ENCODE peak calls at places on chromosomes 11 and 22, in six cellular contexts. G, M, Z, N, S and W are unnamed samples.

GRCh38 chr11:47446833-47447232 is 2.1 kb downstream of the RAPSN start:
- DNase-seq in N (no peak), Z (no peak), S (no peak), G (no peak), M (no peak), W (no peak)

GRCh38 chr11:78651923-78652602 is 77.4 kb upstream of the NARS2 start:
- DNase-seq in G (no peak), M (no peak), S (no peak), Z (no peak), N (no peak), W (no peak)

GRCh38 chr11:71252782-71253730 is 679 bp upstream of the SHANK2 start:
- DNase-seq in G (peak), Z (peak), S (no peak), M (no peak), N (no peak), W (peak)

GRCh38 chr11:36006556-36006955 is 62.7 kb downstream of the LDLRAD3 start:
- DNase-seq in N (no peak), Z (no peak), M (no peak), S (no peak), G (no peak), W (no peak)

GRCh38 chr11:123158609-123159008 is 36.4 kb downstream of the CLMP start:
- DNase-seq in M (no peak), S (no peak), Z (no peak), N (no peak), G (no peak), W (no peak)

GRCh38 chr11:101553891-101554292 is 29.9 kb downstream of the TRPC6 start:
- DNase-seq in N (no peak), M (no peak), G (no peak), S (no peak), Z (no peak), W (no peak)

GRCh38 chr11:127859941-127860354 is 727.4 kb downstream of the ETS1 start:
- DNase-seq in M (no peak), N (no peak), Z (no peak), S (no peak), G (no peak), W (no peak)

GRCh38 chr22:37411655-37412054 is 15.6 kb downstream of the ELFN2 start:
- DNase-seq in G (no peak), Z (no peak), S (no peak), M (no peak), N (no peak), W (no peak)

GRCh38 chr11:57073121-57073520 is 84.4 kb downstream of the OR5AK2 start:
- DNase-seq in M (no peak), S (no peak), Z (peak), G (no peak), N (no peak), W (no peak)

GRCh38 chr11:57491371-57492061 is 24.0 kb downstream of the SLC43A1 start:
- DNase-seq in Z (peak), N (peak), S (peak), M (peak), G (no peak), W (peak)

GRCh38 chr22:45036154-45036553 is 26.3 kb upstream of the PHF21B start:
- DNase-seq in G (no peak), S (no peak), Z (peak), N (no peak), M (no peak), W (no peak)

GRCh38 chr11:45161252-45162063 is 15.0 kb downstream of the PRDM11 start:
- DNase-seq in S (no peak), Z (no peak), G (no peak), M (no peak), N (peak), W (no peak)

GRCh38 chr11:2804701-2805387 is 80.7 kb downstream of the CDKN1C start:
- DNase-seq in N (peak), G (peak), S (no peak), M (no peak), Z (no peak), W (peak)

GRCh38 chr11:11464555-11464954 is 111.5 kb upstream of the CSNK2A3 start:
- DNase-seq in G (no peak), N (no peak), S (no peak), M (no peak), Z (no peak), W (no peak)

GRCh38 chr11:44585421-44585820 is 20.0 kb downstream of the CD82 start:
- DNase-seq in S (no peak), M (no peak), Z (no peak), N (no peak), G (no peak), W (no peak)

GRCh38 chr11:29300441-29300840 is 716.4 kb downstream of the KCNA4 start:
- DNase-seq in S (no peak), N (no peak), G (no peak), Z (peak), M (no peak), W (no peak)

GRCh38 chr22:28892175-28892731 is 8.9 kb downstream of the ZNRF3 start:
- DNase-seq in G (no peak), M (no peak), Z (no peak), N (no peak), S (no peak), W (no peak)

GRCh38 chr22:48660795-48661740 is 1166.6 kb downstream of the BRD1 start:
- DNase-seq in G (no peak), S (no peak), Z (no peak), M (no peak), N (peak), W (no peak)

GRCh38 chr11:73404048-73404447 is 27.8 kb downstream of the RELT start:
- DNase-seq in M (peak), G (no peak), Z (peak), S (no peak), N (peak), W (no peak)

GRCh38 chr11:77035580-77035979 is 1.4 kb downstream of the B3GNT6 start:
- DNase-seq in S (no peak), N (no peak), G (no peak), Z (no peak), M (no peak), W (no peak)

DNA sequence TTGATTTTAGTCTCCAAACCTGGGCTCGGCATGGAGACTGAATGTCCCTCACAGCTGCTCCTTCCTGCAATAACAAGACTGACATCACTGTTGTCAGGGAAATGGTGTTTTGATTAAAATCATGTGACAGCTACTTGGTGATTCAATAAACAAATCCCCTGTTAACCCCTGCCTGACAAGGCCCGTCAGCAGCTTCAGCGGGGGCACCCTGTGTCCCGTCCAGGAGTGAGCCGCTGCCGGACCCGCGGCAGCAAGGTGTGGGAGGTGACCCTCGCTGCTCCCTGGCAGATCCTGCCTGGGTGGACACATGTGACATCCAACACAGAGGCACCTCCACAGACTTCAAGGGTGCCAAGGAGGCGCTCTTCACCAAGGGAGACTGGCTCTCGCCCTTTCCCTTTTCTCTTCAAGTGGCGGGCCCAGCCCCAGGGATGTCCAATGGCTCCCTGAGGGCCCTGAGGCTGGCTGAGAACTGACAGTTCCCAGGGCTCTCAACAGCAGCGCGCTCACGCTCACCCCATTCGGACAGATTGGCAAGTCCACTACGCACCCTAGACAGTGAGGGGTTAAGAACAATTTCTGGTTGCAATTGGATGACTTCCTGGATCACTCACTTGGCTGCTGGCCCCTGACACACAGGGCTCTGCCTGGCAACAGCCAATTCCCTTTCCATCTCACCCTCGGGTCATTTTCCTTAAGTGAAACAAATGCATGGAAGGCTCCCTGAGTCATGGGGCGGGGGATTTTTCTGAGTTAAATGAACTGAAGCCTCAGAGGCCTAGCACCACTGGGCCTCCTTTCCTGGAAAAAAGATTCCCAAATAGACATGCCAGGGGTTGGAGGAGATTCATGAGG is 30.7 kb downstream of the PPP2R1B start:
- DNase-seq in N (peak), M (no peak), S (no peak), G (peak), Z (peak), W (no peak)
- TF ChIP-seq CTCF in N (no peak), M (no peak), S (no peak), G (no peak), Z (no peak), W (no peak)

GRCh38 chr11:27648840-27649239 is 51.4 kb downstream of the BDNF start:
- DNase-seq in G (no peak), M (no peak), N (no peak), Z (no peak), S (no peak), W (no peak)

GRCh38 chr11:27646051-27646818 is 54.0 kb downstream of the BDNF start:
- DNase-seq in G (no peak), M (no peak), S (no peak), Z (no peak), N (peak), W (no peak)

GRCh38 chr11:27640954-27641353 is 59.3 kb downstream of the BDNF start:
- DNase-seq in G (no peak), Z (no peak), N (no peak), S (no peak), M (no peak), W (no peak)

GRCh38 chr11:27642954-27643353 is 57.3 kb downstream of the BDNF start:
- DNase-seq in N (no peak), S (no peak), Z (no peak), M (no peak), G (no peak), W (no peak)
- TF ChIP-seq CTCF in N (no peak), S (no peak), Z (no peak), M (no peak), G (no peak), W (no peak)

DNA sequence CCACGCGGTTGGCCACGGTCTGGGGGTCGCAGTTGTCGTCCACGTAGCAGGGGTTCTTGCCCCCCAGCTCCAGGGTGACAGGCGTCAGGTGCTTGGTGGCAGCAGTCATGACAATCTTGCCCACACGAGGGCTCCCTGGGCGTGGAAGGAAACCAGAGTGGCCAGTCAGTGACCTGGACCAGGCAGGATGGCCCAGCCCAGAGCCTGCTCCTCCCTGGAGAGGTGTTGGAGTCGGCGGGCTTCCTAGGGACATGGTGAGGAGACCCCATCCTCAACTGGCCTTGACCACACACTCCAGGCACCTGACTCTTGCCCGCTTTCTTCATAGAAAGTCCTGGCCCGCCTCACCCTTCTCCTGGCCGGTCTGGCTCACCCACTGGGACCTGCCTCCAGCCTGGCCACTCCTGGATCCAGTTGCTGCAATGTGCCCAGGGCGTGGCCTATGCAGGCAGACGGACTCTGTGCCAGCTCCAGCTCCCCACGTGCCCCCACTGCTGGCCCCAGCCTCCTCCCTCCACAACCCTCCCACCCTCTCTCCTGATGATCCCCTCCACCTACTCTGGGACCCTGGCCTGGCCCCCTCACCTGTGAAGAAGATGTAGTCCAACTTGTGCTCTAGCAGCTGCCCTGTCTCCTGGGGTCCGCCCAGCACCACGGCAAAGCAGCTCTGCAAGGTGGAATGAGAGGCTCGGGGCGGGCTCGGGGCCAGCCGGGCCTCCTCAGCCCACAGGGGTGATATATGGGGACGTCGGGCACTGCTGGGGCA is 8.7 kb downstream of the ALDH3B2 start:
- DNase-seq in Z (no peak), G (no peak), N (no peak), M (no peak), S (no peak), W (no peak)
- TF ChIP-seq CTCF in Z (no peak), G (no peak), N (no peak), M (no peak), S (no peak), W (peak)

GRCh38 chr22:17401728-17402127 is 32.5 kb downstream of the CECR2 start:
- DNase-seq in S (no peak), Z (no peak), M (no peak), N (no peak), G (no peak), W (no peak)

GRCh38 chr22:17400305-17400704 is 31.0 kb downstream of the CECR2 start:
- DNase-seq in S (no peak), G (no peak), M (no peak), Z (no peak), N (no peak), W (no peak)

GRCh38 chr22:17397756-17398155 is 28.5 kb downstream of the CECR2 start:
- DNase-seq in N (no peak), Z (no peak), G (no peak), M (no peak), S (no peak), W (no peak)

GRCh38 chr22:17398159-17398558 is 28.9 kb downstream of the CECR2 start:
- DNase-seq in Z (no peak), M (no peak), S (no peak), N (no peak), G (no peak), W (no peak)

DNA sequence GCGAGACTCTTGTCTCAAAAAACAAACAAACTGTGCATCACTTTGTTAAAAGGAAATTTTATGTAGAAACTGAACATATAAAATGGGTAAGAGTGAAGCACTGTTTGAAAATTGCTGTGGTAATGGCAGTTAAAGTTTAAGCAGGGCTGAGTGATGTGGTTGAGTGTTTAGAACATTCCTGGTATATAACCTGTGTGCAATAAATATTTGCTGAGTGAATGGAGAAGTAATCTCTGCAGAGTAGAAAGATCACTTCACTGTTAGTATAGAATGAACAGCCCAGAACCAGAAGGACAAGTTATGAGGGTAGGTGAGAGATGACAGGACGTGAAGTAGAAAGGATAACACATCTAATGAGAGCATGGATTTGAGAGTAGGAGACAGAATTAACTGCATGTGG is 27.3 kb downstream of the CECR2 start:
- DNase-seq in N (no peak), G (no peak), Z (no peak), S (no peak), M (no peak), W (no peak)
- TF ChIP-seq CTCF in N (no peak), G (no peak), Z (no peak), S (no peak), M (no peak), W (no peak)

DNA sequence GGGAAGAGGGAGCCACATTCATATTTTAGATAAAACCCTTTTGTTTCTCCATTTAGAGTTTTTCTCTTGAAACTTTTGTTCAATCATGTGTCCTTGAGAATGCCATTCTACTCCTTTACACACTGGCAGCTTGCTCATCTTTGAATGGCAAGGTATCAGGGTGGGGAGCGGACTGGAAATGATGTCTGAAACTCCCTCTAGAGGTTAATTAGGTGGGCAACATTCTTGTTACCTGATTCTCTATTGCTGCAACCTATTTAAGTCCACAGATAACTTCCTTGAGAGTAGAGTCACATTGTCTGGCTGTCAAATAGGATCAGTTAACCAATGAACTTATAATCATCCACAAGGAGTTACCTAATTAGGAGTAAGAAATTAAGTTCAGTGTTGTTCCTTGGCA is 533.6 kb upstream of the API5 start:
- DNase-seq in M (no peak), N (no peak), G (no peak), S (no peak), Z (no peak), W (no peak)
- TF ChIP-seq CTCF in M (no peak), N (no peak), G (no peak), S (no peak), Z (no peak), W (peak)

GRCh38 chr11:133898770-133899115 is 53.4 kb upstream of the SPATA19 start:
- DNase-seq in G (no peak), Z (no peak), N (no peak), S (no peak), M (no peak), W (no peak)
- TF ChIP-seq CTCF in G (no peak), Z (no peak), N (no peak), S (no peak), M (no peak), W (no peak)

DNA sequence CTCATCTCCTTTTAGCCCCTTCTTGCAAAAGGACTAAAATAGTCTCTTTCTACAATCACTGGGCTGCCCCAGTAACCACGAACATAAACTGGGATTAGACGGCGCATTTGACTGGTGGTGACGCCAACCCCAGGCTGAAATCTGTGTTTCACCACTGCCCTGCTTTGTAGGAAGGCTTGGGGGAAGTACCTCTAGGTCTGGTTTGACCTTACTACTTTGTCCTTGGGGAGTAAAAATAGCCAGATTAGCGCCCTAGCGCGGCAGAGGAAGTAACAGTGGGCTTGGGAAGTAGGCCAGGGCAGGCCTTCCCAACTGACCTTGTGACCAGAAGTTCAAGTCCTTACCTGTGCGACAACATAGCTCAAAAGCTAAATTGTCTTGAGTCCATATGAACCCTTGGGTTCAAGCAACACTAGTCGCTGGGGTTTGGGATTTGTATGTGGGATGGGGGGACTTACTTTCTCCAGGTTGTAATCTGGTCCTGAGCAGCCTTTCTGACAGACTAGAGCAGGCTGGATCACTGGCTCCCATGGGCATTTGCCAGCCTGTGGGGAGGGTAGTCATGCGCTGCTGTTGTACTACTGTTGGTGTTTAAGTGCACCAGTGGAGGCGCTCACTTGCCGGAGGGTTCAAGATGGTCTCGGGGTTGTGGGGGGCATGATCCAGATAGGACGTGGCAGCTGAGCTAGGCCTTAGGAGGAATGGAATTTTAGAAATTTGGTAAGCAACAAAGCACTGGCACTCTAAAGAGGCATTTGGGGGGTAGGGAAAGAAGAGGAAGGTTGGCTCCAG is 953 bp upstream of the PACS1 start:
- DNase-seq in Z (peak), G (no peak), S (no peak), N (no peak), M (peak), W (no peak)
- TF ChIP-seq CTCF in Z (peak), G (no peak), S (no peak), N (no peak), M (no peak), W (peak)

DNA sequence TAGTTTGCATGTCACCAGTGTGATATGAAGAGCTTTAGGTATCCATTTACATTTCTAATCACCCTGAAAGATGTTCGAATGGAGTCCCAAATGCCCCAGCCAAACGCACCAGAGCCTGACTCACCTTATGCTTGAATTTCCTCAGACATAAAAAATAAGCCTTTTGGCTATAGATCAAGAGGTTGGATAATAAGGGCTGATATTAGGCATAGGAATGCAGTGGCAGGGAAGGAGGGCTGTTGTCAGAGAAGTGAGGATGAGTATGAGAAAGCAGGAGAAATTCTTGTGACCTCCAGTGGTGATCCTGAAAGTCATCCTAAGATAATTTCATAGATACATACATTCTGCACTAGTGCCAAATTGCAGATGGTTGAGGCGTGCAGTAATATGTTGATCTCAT is 264.6 kb downstream of the NELL1 start:
- DNase-seq in S (no peak), Z (no peak), N (no peak), M (no peak), G (no peak), W (no peak)
- TF ChIP-seq CTCF in S (no peak), Z (no peak), N (no peak), M (no peak), G (no peak), W (no peak)